ENCODE peak calls at places on chromosome 4, in six cellular contexts. W is H9, R is IMR-90, V is H1, N is mesendoderm, O is mesenchymal stem cell. Y is an unnamed sample.

GRCh38 chr4:170399894-170400293 is 310.1 kb upstream of the AADAT start:
- DNase-seq in W (no peak), R (no peak), V (no peak), N (no peak), O (no peak), Y (no peak)

GRCh38 chr4:151226004-151226932 is 50.7 kb upstream of the PRSS48 start:
- DNase-seq in W (no peak), R (peak), V (no peak), N (peak), O (peak), Y (no peak)

GRCh38 chr4:7415927-7416686 is 18.6 kb downstream of the PSAPL1 start:
- DNase-seq in W (peak), R (no peak), V (no peak), N (no peak), O (no peak), Y (no peak)

GRCh38 chr4:22237155-22237751 is 278.6 kb downstream of the ADGRA3 start:
- DNase-seq in W (peak), R (peak), V (peak), N (peak), O (no peak), Y (no peak)

GRCh38 chr4:139817657-139818452 is 152.2 kb downstream of the MGST2 start:
- DNase-seq in W (no peak), R (no peak), V (no peak), N (no peak), O (peak), Y (no peak)

GRCh38 chr4:7734651-7735260 is 204.9 kb downstream of the AFAP1 start:
- DNase-seq in W (no peak), R (no peak), V (no peak), N (no peak), O (no peak), Y (no peak)

GRCh38 chr4:92678292-92678691 is 374.5 kb downstream of the GRID2 start:
- DNase-seq in W (no peak), R (no peak), V (no peak), N (no peak), O (no peak), Y (no peak)

GRCh38 chr4:149112109-149112508 is 669.9 kb upstream of the NR3C2 start:
- DNase-seq in W (no peak), R (no peak), V (no peak), N (peak), O (no peak), Y (no peak)

GRCh38 chr4:143363332-143363731 is 26.7 kb downstream of the GAB1 start:
- DNase-seq in W (no peak), R (no peak), V (no peak), N (no peak), O (no peak), Y (no peak)

GRCh38 chr4:87363552-87363951 is 27.4 kb downstream of the HSD17B11 start:
- DNase-seq in W (no peak), R (no peak), V (no peak), N (no peak), O (no peak), Y (no peak)

GRCh38 chr4:142181021-142181420 is 544.6 kb downstream of the IL15 start:
- DNase-seq in W (no peak), R (no peak), V (no peak), N (no peak), O (no peak), Y (no peak)

GRCh38 chr4:173272987-173273386 is 61.2 kb downstream of the HMGB2 start:
- DNase-seq in W (no peak), R (peak), V (no peak), N (no peak), O (peak), Y (no peak)

GRCh38 chr4:65007841-65008439 is 598.7 kb upstream of the TECRL start:
- DNase-seq in W (no peak), R (no peak), V (no peak), N (peak), O (peak), Y (peak)

GRCh38 chr4:178856139-178856800 is 1414.0 kb upstream of the AGA start:
- DNase-seq in W (no peak), R (no peak), V (no peak), N (peak), O (no peak), Y (no peak)

GRCh38 chr4:107801766-107802211 is 22.9 kb upstream of the SGMS2 start:
- DNase-seq in W (no peak), R (peak), V (no peak), N (no peak), O (peak), Y (no peak)

GRCh38 chr4:157075811-157076577 is at the start of gene GLRB:
- DNase-seq in W (peak), R (peak), V (peak), N (peak), O (peak), Y (peak)
- H3K23ac ChIP-seq in W (no peak), R (peak), V (no peak), N (no peak), O (no peak), Y (no peak)

GRCh38 chr4:79024371-79024770 is 85.1 kb upstream of the PAQR3 start:
- DNase-seq in W (no peak), R (no peak), V (no peak), N (no peak), O (no peak), Y (no peak)
- H2BK15ac ChIP-seq in W (no peak), R (no peak), V (no peak), N (no peak), O (no peak), Y (no peak)

GRCh38 chr4:147933316-147933715 is 201.4 kb downstream of the ARHGAP10 start:
- DNase-seq in W (no peak), R (peak), V (no peak), N (peak), O (no peak), Y (no peak)

GRCh38 chr4:147923854-147924253 is 192.0 kb downstream of the ARHGAP10 start:
- DNase-seq in W (no peak), R (no peak), V (no peak), N (no peak), O (no peak), Y (no peak)

GRCh38 chr4:147924604-147925412 is 192.9 kb downstream of the ARHGAP10 start:
- DNase-seq in W (peak), R (peak), V (peak), N (peak), O (peak), Y (peak)

GRCh38 chr4:147927377-147928137 is 195.7 kb downstream of the ARHGAP10 start:
- DNase-seq in W (no peak), R (peak), V (no peak), N (peak), O (peak), Y (no peak)

GRCh38 chr4:147928400-147928799 is 196.5 kb downstream of the ARHGAP10 start:
- DNase-seq in W (no peak), R (peak), V (no peak), N (no peak), O (no peak), Y (no peak)
- H3K23ac ChIP-seq in W (no peak), R (no peak), V (no peak), N (no peak), O (no peak), Y (no peak)

DNA sequence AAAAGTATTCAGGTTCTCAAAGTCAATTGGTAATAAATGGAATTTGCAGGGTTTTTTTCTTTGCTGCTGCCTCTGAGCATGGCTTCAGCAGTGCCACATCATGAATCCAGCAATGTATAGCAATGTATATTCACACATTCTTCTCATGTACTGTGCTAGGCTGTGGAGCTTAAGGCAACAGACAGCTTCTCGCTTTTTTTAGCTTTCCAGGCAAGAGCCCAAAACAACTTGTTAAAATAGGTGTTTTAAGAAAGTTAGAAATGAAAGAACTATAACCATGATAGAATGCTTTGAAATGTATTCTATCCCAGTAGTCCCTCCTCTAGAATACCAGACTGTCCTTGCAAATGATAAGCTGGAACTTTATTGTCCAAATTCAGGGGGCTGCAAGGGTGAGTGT is 30.4 kb downstream of the SMIM43 start:
- DNase-seq in W (no peak), R (no peak), V (no peak), N (no peak), O (no peak), Y (no peak)
- H2BK15ac ChIP-seq in W (no peak), R (no peak), V (no peak), N (no peak), O (no peak), Y (no peak)